ENCODE peak calls at places on chromosomes 3 and 15, in nine cellular contexts. J, H, M, W, L, F, S, D and I are unnamed samples. For H3K79me2, the result is how much of the 10 kb centered on the place peaks cover.

GRCh38 chr15:41811432-41812195 is 16.3 kb upstream of the JMJD7 start:
- DNase-seq in J (peak), H (peak), S (peak), D (peak), W (peak), M (peak), F (peak), L (peak), I (peak)

GRCh38 chr15:66894363-66894762 is 171.0 kb upstream of the SMAD3 start:
- DNase-seq in F (no peak), D (no peak), M (no peak), L (no peak), J (no peak), S (no peak), W (peak), H (no peak), I (no peak)

GRCh38 chr15:63165166-63165859 is 8.0 kb upstream of the RPS27L start:
- DNase-seq in D (no peak), W (no peak), S (no peak), J (no peak), L (peak), M (no peak), F (no peak), H (no peak), I (peak)

GRCh38 chr3:141561426-141562034 is 74.7 kb downstream of the RASA2 start:
- DNase-seq in W (peak), L (peak), D (peak), S (peak), F (peak), J (peak), H (peak), M (no peak), I (peak)

GRCh38 chr3:19432679-19433078 is 284.4 kb downstream of the KCNH8 start:
- DNase-seq in D (no peak), J (no peak), F (no peak), W (no peak), H (no peak), M (no peak), S (no peak), L (no peak), I (no peak)

GRCh38 chr3:162391301-162391700 is 894.7 kb downstream of the OTOL1 start:
- DNase-seq in M (no peak), L (peak), S (no peak), J (no peak), D (no peak), F (no peak), H (no peak), W (no peak), I (peak)

GRCh38 chr3:130850846-130851245 is 43.0 kb upstream of the ATP2C1 start:
- DNase-seq in H (no peak), F (no peak), W (no peak), J (no peak), L (peak), M (no peak), D (no peak), S (no peak), I (no peak)

GRCh38 chr15:51298656-51299055 is 39.7 kb downstream of the CYP19A1 start:
- DNase-seq in L (peak), M (no peak), W (no peak), D (no peak), J (no peak), F (no peak), S (no peak), H (no peak), I (no peak)

GRCh38 chr3:17508180-17508752 is 234.2 kb downstream of the TBC1D5 start:
- DNase-seq in H (no peak), F (no peak), S (no peak), M (no peak), D (no peak), J (no peak), W (no peak), L (peak), I (no peak)

GRCh38 chr3:47414666-47415587 is 34.1 kb downstream of the PTPN23 start:
- DNase-seq in J (no peak), F (no peak), L (no peak), D (no peak), W (no peak), S (no peak), M (no peak), H (no peak), I (no peak)

GRCh38 chr15:44033894-44034293 is 161.2 kb downstream of the FRMD5 start:
- DNase-seq in D (no peak), J (peak), L (peak), M (no peak), S (no peak), F (peak), H (no peak), W (no peak), I (peak)

GRCh38 chr15:88038261-88038660 is 218.3 kb downstream of the NTRK3 start:
- DNase-seq in S (no peak), M (no peak), L (no peak), W (no peak), J (no peak), D (no peak), F (no peak), H (no peak), I (no peak)

GRCh38 chr3:185253645-185254410 is at the start of gene EHHADH:
- DNase-seq in H (peak), F (peak), L (peak), M (peak), W (peak), J (peak), D (no peak), S (peak), I (peak)

GRCh38 chr15:93058128-93058527 is 30.9 kb downstream of the RGMA start:
- DNase-seq in S (no peak), H (no peak), F (no peak), J (no peak), D (no peak), W (no peak), L (no peak), M (no peak), I (no peak)

GRCh38 chr15:93058904-93059427 is 30.0 kb downstream of the RGMA start:
- DNase-seq in H (no peak), F (no peak), S (no peak), W (no peak), J (no peak), L (no peak), M (no peak), D (no peak), I (no peak)

GRCh38 chr15:93055211-93055763 is 33.7 kb downstream of the RGMA start:
- DNase-seq in J (no peak), M (no peak), L (no peak), D (no peak), F (no peak), W (no peak), S (no peak), H (no peak), I (no peak)

GRCh38 chr15:93057618-93058017 is 31.4 kb downstream of the RGMA start:
- DNase-seq in J (no peak), H (no peak), S (no peak), M (no peak), W (no peak), D (no peak), L (no peak), F (no peak), I (no peak)

DNA sequence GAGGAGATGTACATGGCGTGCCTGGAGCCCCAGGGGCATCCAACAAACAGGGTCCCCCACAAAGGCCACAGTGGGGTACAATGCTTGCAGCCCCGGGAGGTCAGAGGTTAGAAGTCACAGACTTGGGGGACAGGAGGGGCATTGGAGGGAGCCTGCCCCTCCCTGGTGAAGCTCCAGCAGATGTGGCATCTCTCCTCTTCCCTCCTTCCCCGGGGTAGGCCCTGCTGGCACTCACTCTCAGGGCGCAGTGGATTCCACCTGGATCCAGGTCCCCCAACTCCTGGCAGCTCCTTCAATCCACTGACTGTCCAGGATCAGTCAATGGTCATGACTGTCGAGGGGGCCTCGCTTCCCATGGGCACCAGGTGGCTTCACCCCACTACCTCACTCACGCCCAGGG is 32.2 kb downstream of the RGMA start:
- DNase-seq in L (no peak), J (no peak), M (no peak), D (no peak), S (no peak), F (no peak), H (no peak), W (no peak), I (no peak)
- H3K79me2 ChIP-seq in L (under half), J (under half), M (under half), D (under half), S (half or more), F (under half), H (under half), W (under half), I (under half)

DNA sequence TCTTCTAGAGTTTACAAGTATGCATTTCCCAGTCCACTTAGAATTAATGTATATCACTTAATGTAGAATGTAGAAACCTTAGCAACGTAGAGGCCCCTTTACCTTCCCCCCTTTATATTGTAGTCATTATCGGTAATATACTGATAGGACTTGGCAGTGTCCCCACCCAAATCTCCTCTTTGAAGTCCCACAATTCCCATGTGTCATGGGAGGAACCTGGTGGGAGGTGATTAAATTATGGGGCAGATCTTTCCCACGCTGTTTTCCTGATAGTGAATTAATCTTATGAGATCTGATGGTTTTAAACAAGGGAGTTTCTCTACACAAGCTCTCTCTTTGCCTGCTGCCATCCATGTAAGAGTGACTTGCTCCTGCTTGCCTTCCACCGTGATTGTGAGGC is 31.0 kb downstream of the ARL8B start:
- DNase-seq in H (no peak), D (no peak), F (no peak), J (no peak), S (no peak), M (no peak), W (no peak), L (no peak), I (no peak)
- H3K79me2 ChIP-seq in H (half or more), D (half or more), F (half or more), J (half or more), S (half or more), M (under half), W (half or more), L (half or more), I (half or more)

DNA sequence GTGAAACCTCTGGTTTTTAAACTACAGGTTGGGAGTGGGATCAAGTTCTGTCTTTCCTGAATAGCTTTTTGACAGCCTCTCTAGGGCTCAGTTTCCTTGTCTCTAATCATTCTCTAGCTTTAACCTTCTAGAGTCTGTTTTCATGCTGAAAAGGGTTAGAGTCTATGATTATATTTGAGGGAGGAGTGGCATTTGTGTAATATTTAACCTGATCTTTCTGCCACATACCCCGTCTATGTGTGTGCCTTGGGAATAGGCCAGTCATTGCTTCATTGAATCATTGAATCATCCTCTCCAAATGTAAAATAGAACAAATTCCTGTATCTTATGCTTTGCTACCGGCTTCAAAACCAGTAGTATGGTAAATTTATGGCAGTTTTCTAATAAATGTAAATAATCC is 204.9 kb downstream of the KLHL25 start:
- DNase-seq in D (no peak), L (peak), F (no peak), J (no peak), S (no peak), W (peak), H (no peak), M (no peak), I (peak)
- H3K79me2 ChIP-seq in D (under half), L (under half), F (under half), J (under half), S (under half), W (under half), H (under half), M (under half), I (half or more)

GRCh38 chr3:30630238-30631030 is 24.0 kb downstream of the TGFBR2 start:
- DNase-seq in S (no peak), D (no peak), M (no peak), L (no peak), F (no peak), W (no peak), J (no peak), H (no peak), I (no peak)

GRCh38 chr3:30632521-30632920 is 26.1 kb downstream of the TGFBR2 start:
- DNase-seq in H (no peak), D (no peak), M (no peak), S (no peak), L (no peak), J (no peak), W (no peak), F (no peak), I (no peak)

GRCh38 chr3:30631237-30631961 is 25.0 kb downstream of the TGFBR2 start:
- DNase-seq in H (no peak), D (peak), M (no peak), L (peak), F (peak), S (no peak), J (peak), W (peak), I (peak)

GRCh38 chr3:30633718-30634117 is 27.3 kb downstream of the TGFBR2 start:
- DNase-seq in H (no peak), D (no peak), M (no peak), L (no peak), F (no peak), J (no peak), S (no peak), W (no peak), I (no peak)

DNA sequence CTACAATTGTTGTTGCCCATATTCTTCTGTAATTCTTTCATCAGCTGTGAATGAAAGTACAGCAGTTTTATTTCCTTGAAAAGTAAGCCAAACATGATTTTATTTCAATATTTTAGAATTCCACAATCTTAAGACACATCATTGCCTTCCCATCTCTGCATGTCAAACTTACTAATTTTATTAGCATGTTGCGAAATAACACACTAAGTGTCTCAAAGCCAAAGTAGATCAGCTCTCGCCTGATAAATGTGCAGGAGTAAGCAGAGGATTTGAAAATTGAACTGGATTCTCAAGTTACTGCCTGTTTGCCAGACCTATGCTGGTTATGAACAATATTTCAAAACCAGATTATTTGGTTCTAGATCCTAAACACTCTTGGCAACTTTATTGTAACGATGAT is 25.7 kb downstream of the TGFBR2 start:
- DNase-seq in W (no peak), F (no peak), H (no peak), L (no peak), S (no peak), D (no peak), J (no peak), M (no peak), I (peak)
- H3K79me2 ChIP-seq in W (half or more), F (half or more), H (under half), L (half or more), S (under half), D (half or more), J (half or more), M (under half), I (half or more)

DNA sequence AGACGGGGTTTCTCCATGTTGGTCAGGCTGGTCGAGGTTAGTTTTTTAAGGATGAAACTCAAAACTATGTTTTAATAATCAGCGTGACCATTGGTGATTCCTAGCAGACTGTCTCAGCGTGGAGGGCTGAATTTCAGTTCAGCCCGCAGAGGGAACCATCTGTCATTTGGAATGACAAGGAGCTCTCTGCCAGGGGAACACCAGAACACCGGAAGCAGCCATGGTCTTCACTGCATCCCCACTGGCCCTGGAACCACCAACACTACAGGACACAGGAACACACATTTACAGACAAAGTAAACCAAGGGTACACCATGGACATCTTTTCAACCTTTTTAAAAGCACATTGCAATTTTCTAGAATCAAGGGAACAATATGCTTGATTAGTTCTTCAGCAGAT is 424.7 kb downstream of the FHIT start:
- DNase-seq in L (no peak), M (no peak), F (no peak), W (no peak), J (no peak), H (no peak), S (no peak), D (no peak), I (no peak)
- H3K79me2 ChIP-seq in L (under half), M (under half), F (under half), W (under half), J (under half), H (under half), S (under half), D (under half), I (under half)